ENCODE peak calls at places on chromosomes 3 and 15, in eight cellular contexts. V, K, S, B, Q, X, U and W are unnamed samples.

GRCh38 chr3:194075802-194076460 is 60.0 kb upstream of the HES1 start:
- DNase-seq in V (no peak), K (no peak), S (no peak), B (no peak), Q (no peak), X (no peak), U (no peak), W (no peak)

GRCh38 chr3:122023335-122023734 is 1.3 kb upstream of the ILDR1 start:
- DNase-seq in V (peak), K (no peak), S (no peak), B (no peak), Q (no peak), X (no peak), U (no peak), W (no peak)

GRCh38 chr3:39705351-39705900 is 104.0 kb upstream of the MYRIP start:
- DNase-seq in V (no peak), K (no peak), S (no peak), B (no peak), Q (no peak), X (no peak), U (no peak), W (no peak)

GRCh38 chr3:158702815-158703481 is 29.3 kb downstream of the RARRES1 start:
- DNase-seq in V (no peak), K (no peak), S (no peak), B (no peak), Q (no peak), X (no peak), U (no peak), W (no peak)

GRCh38 chr15:42490246-42490742 is 647 bp downstream of the ZNF106 start:
- DNase-seq in V (peak), K (no peak), S (no peak), B (no peak), Q (no peak), X (no peak), U (no peak), W (no peak)

GRCh38 chr3:10888523-10889081 is 72.6 kb downstream of the SLC6A11 start:
- DNase-seq in V (no peak), K (no peak), S (no peak), B (no peak), Q (no peak), X (no peak), U (no peak), W (no peak)

GRCh38 chr3:112699436-112699978 is 58.6 kb upstream of the CCDC80 start:
- DNase-seq in V (no peak), K (no peak), S (no peak), B (no peak), Q (no peak), X (no peak), U (no peak), W (no peak)

GRCh38 chr15:50971115-50971514 is 62.6 kb downstream of the AP4E1 start:
- DNase-seq in V (no peak), K (no peak), S (no peak), B (no peak), Q (no peak), X (no peak), U (no peak), W (no peak)

GRCh38 chr3:186983372-186984058 is 53.2 kb downstream of the ST6GAL1 start:
- DNase-seq in V (peak), K (no peak), S (no peak), B (no peak), Q (no peak), X (no peak), U (no peak), W (no peak)

GRCh38 chr15:100762913-100763627 is 116.6 kb upstream of the ALDH1A3 start:
- DNase-seq in V (no peak), K (no peak), S (no peak), B (no peak), Q (no peak), X (no peak), U (no peak), W (no peak)

GRCh38 chr3:158470944-158471638 is 99.9 kb upstream of the MLF1 start:
- DNase-seq in V (no peak), K (no peak), S (no peak), B (no peak), Q (no peak), X (no peak), U (no peak), W (no peak)

GRCh38 chr3:146345900-146346299 is 95.0 kb upstream of the PLSCR4 start:
- DNase-seq in V (no peak), K (no peak), S (no peak), B (no peak), Q (no peak), X (no peak), U (no peak), W (no peak)

GRCh38 chr15:58758141-58758540 is 8.6 kb upstream of the ADAM10 start:
- DNase-seq in V (peak), K (no peak), S (no peak), B (no peak), Q (no peak), X (no peak), U (no peak), W (no peak)

GRCh38 chr3:133211449-133211848 is 173.3 kb downstream of the TMEM108 start:
- DNase-seq in V (peak), K (no peak), S (no peak), B (no peak), Q (no peak), X (no peak), U (no peak), W (no peak)

GRCh38 chr3:130705501-130705900 is 41.1 kb downstream of the PIK3R4 start:
- DNase-seq in V (no peak), K (no peak), S (no peak), B (no peak), Q (no peak), X (no peak), U (no peak), W (no peak)

GRCh38 chr3:40616420-40616819 is 91.7 kb downstream of the ZNF621 start:
- DNase-seq in V (no peak), K (no peak), S (no peak), B (no peak), Q (no peak), X (no peak), U (no peak), W (no peak)

GRCh38 chr3:10775828-10776227 is 40.2 kb upstream of the SLC6A11 start:
- DNase-seq in V (no peak), K (no peak), S (no peak), B (no peak), Q (no peak), X (no peak), U (no peak), W (no peak)

GRCh38 chr15:68210821-68211655 is 5.9 kb upstream of the CALML4 start:
- DNase-seq in V (peak), K (peak), S (peak), B (peak), Q (peak), X (no peak), U (peak), W (peak)

GRCh38 chr15:64693134-64693533 is 82.3 kb downstream of the RBPMS2 start:
- DNase-seq in V (no peak), K (peak), S (peak), B (no peak), Q (peak), X (no peak), U (peak), W (no peak)
- H3K27ac ChIP-seq in V (no peak), K (peak), S (peak), B (no peak), Q (peak), X (no peak), U (peak), W (peak)

DNA sequence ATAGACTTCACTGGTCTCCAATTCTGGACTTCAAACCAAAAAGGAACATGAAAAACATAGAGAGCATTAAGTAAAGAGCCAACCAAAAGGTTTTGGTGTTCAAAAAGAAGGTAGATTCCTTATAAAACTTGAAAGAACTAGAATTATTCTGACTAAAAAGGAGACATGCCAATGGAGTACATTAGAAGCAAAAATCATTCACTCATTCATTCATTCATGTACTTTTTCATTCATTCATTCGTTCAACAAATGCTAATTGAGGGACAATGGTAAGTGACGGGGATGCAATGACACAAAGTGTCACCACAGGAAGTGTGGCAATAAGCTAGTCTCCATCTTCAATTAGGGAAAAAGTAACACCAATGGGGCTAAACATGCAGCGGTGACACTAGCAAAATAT is 181.0 kb upstream of the ATP11B start:
- DNase-seq in V (no peak), K (no peak), S (no peak), B (no peak), Q (no peak), X (no peak), U (no peak), W (no peak)
- H3K27ac ChIP-seq in V (no peak), K (no peak), S (no peak), B (no peak), Q (no peak), X (no peak), U (no peak), W (no peak)

GRCh38 chr3:102170545-102170944 is 264.3 kb upstream of the ZPLD1 start:
- DNase-seq in V (no peak), K (no peak), S (no peak), B (no peak), Q (no peak), X (no peak), U (no peak), W (no peak)
- H3K27ac ChIP-seq in V (no peak), K (no peak), S (no peak), B (no peak), Q (no peak), X (no peak), U (no peak), W (no peak)

GRCh38 chr3:141955163-141955562 is 78.7 kb downstream of the ATP1B3 start:
- DNase-seq in V (no peak), K (no peak), S (no peak), B (no peak), Q (no peak), X (no peak), U (no peak), W (no peak)

GRCh38 chr3:141963301-141963700 is 86.9 kb downstream of the ATP1B3 start:
- DNase-seq in V (no peak), K (no peak), S (no peak), B (no peak), Q (no peak), X (no peak), U (no peak), W (no peak)

GRCh38 chr3:141960731-141961130 is 84.3 kb downstream of the ATP1B3 start:
- DNase-seq in V (no peak), K (no peak), S (peak), B (no peak), Q (no peak), X (no peak), U (no peak), W (no peak)

GRCh38 chr3:141959921-141960554 is 83.6 kb downstream of the ATP1B3 start:
- DNase-seq in V (no peak), K (no peak), S (peak), B (no peak), Q (no peak), X (no peak), U (no peak), W (no peak)

GRCh38 chr3:141959531-141959920 is 83.1 kb downstream of the ATP1B3 start:
- DNase-seq in V (no peak), K (no peak), S (no peak), B (no peak), Q (no peak), X (no peak), U (no peak), W (no peak)
- H3K27ac ChIP-seq in V (no peak), K (peak), S (peak), B (no peak), Q (peak), X (no peak), U (no peak), W (no peak)

DNA sequence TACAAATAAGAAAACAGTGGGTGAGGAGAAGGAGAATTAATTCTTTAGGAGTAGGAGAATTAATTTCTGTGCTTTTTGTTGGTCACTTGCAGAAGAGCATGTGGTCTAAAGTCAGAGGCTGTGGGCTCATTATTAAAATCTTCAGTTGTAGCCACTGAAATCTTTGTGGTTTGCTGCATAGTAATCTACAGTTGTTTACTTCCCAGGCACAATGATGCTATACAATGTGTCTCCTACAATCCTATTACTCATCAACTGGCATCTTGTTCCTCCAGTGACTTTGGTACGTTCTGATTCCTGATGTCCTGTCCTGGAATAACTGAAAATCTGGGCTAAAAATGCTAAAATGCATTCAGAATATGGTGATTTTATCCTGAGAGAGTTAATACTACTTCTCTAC is 21.0 kb downstream of the IFT122 start:
- DNase-seq in V (no peak), K (no peak), S (no peak), B (no peak), Q (no peak), X (no peak), U (no peak), W (no peak)
- H3K27ac ChIP-seq in V (no peak), K (no peak), S (no peak), B (no peak), Q (no peak), X (no peak), U (peak), W (peak)

GRCh38 chr15:71708052-71708432 is 102.3 kb upstream of the NR2E3 start:
- DNase-seq in V (no peak), K (peak), S (no peak), B (no peak), Q (no peak), X (no peak), U (no peak), W (no peak)

GRCh38 chr15:71708741-71709140 is 101.6 kb upstream of the NR2E3 start:
- DNase-seq in V (no peak), K (no peak), S (no peak), B (no peak), Q (no peak), X (peak), U (no peak), W (no peak)

GRCh38 chr15:71706461-71707229 is 103.7 kb upstream of the NR2E3 start:
- DNase-seq in V (no peak), K (no peak), S (no peak), B (no peak), Q (no peak), X (no peak), U (no peak), W (no peak)

GRCh38 chr15:71707230-71708051 is 102.9 kb upstream of the NR2E3 start:
- DNase-seq in V (no peak), K (no peak), S (no peak), B (no peak), Q (no peak), X (no peak), U (no peak), W (no peak)

GRCh38 chr15:71709808-71710418 is 100.4 kb upstream of the NR2E3 start:
- DNase-seq in V (no peak), K (no peak), S (no peak), B (no peak), Q (no peak), X (no peak), U (no peak), W (no peak)
- H3K27ac ChIP-seq in V (no peak), K (no peak), S (no peak), B (no peak), Q (no peak), X (no peak), U (no peak), W (no peak)

DNA sequence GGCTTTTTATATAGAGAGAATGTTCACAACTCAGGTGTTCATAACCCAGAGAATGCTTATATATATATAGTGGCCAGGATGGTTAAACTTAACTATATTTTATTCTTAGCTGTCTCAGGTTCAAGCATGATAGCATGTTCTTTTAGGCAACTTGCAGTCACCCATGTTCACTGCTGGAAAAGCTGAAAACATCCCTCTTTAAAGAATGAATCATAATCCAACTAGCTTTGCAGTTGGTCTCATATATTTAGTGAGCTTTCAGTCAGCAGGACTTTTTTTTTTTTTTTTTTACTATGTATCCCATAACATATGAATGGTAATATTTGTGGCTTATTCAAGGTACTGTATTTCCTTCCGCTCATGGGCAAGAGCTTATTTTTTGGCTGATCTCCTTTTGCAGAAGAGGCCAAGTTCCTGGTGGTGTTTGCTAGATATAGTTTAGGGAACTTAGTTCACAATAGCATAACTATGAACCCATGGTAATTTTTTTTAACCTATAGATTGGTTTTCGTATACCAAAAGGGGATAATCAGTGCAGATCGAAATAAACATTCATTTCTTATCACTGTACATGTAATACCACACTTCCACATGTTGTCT is 77.5 kb downstream of the CMSS1 start:
- DNase-seq in V (no peak), K (no peak), S (no peak), B (no peak), Q (no peak), X (no peak), U (no peak), W (no peak)
- H3K27ac ChIP-seq in V (no peak), K (no peak), S (no peak), B (no peak), Q (peak), X (no peak), U (no peak), W (no peak)